ENCODE peak calls at places on chromosomes 11 and 22, in six cellular contexts. N is A549, C is HepG2, V is IMR-90, F is SK-N-SH, H is GM12878. O is an unnamed sample.

GRCh38 chr22:23012081-23012622 is 58.2 kb upstream of the GNAZ start:
- DNase-seq in N (no peak), C (no peak), V (no peak), F (no peak), H (peak; percentile 36), O (peak; percentile 46)

GRCh38 chr11:78646564-78647185 is 72.0 kb upstream of the NARS2 start:
- DNase-seq in N (peak; percentile 60), C (peak; percentile 59), V (peak; percentile 49), F (peak; percentile 54), H (no peak), O (peak; percentile 62)

GRCh38 chr11:56176318-56176717 is at the start of gene OR5J2:
- DNase-seq in N (no peak), C (no peak), V (no peak), F (no peak), H (no peak), O (no peak)

GRCh38 chr11:134607963-134608750 is 196.1 kb upstream of the B3GAT1 start:
- DNase-seq in N (no peak), C (no peak), V (no peak), F (no peak), H (no peak), O (no peak)

GRCh38 chr11:126148317-126148716 is 63.1 kb downstream of the RPUSD4 start:
- DNase-seq in N (no peak), C (no peak), V (no peak), F (no peak), H (no peak), O (no peak)

GRCh38 chr11:23932485-23932898 is 564.4 kb upstream of the LUZP2 start:
- DNase-seq in N (no peak), C (no peak), V (peak; percentile 70), F (no peak), H (no peak), O (no peak)

GRCh38 chr11:129410561-129410960 is 34.9 kb downstream of the BARX2 start:
- DNase-seq in N (no peak), C (no peak), V (no peak), F (no peak), H (no peak), O (no peak)

GRCh38 chr11:118706546-118706825 is 27.0 kb upstream of the TREH start:
- DNase-seq in N (no peak), C (no peak), V (no peak), F (no peak), H (no peak), O (no peak)

GRCh38 chr11:120280566-120281160 is 40.7 kb downstream of the POU2F3 start:
- DNase-seq in N (no peak), C (peak; percentile 51), V (no peak), F (peak; percentile 54), H (no peak), O (peak; percentile 20)

GRCh38 chr22:34334893-34335292 is 414.6 kb upstream of the LARGE1 start:
- DNase-seq in N (peak; percentile 0), C (no peak), V (no peak), F (no peak), H (no peak), O (no peak)

GRCh38 chr11:73445980-73446379 is 69.8 kb downstream of the RELT start:
- DNase-seq in N (no peak), C (no peak), V (no peak), F (no peak), H (no peak), O (no peak)

GRCh38 chr22:43891360-43892182 is at the start of gene PNPLA5:
- DNase-seq in N (no peak), C (no peak), V (peak; percentile 38), F (peak; percentile 44), H (no peak), O (no peak)

GRCh38 chr11:14443642-14444041 is 56.0 kb downstream of the COPB1 start:
- DNase-seq in N (peak; percentile 54), C (peak; percentile 46), V (peak; percentile 57), F (peak; percentile 43), H (no peak), O (no peak)

GRCh38 chr11:82996966-82997606 is 74.6 kb downstream of the RAB30 start:
- DNase-seq in N (no peak), C (no peak), V (no peak), F (no peak), H (peak; percentile 87), O (no peak)

GRCh38 chr11:102727890-102728289 is 3.1 kb upstream of the MMP8 start:
- DNase-seq in N (no peak), C (no peak), V (peak; percentile 96), F (no peak), H (no peak), O (no peak)

GRCh38 chr11:81907996-81908395 is 825.7 kb downstream of the FAM181B start:
- DNase-seq in N (no peak), C (no peak), V (no peak), F (no peak), H (no peak), O (no peak)

GRCh38 chr11:9606799-9607510 is 33.5 kb downstream of the WEE1 start:
- DNase-seq in N (peak; percentile 70), C (peak; percentile 69), V (no peak), F (no peak), H (no peak), O (peak; percentile 38)

GRCh38 chr22:38718414-38718813 is 12.7 kb downstream of the GTPBP1 start:
- DNase-seq in N (peak; percentile 79), C (peak; percentile 47), V (peak; percentile 81), F (peak; percentile 45), H (no peak), O (no peak)

GRCh38 chr11:19820100-19820499 is 107.5 kb downstream of the NAV2 start:
- DNase-seq in N (no peak), C (no peak), V (peak; percentile 29), F (no peak), H (no peak), O (no peak)

DNA sequence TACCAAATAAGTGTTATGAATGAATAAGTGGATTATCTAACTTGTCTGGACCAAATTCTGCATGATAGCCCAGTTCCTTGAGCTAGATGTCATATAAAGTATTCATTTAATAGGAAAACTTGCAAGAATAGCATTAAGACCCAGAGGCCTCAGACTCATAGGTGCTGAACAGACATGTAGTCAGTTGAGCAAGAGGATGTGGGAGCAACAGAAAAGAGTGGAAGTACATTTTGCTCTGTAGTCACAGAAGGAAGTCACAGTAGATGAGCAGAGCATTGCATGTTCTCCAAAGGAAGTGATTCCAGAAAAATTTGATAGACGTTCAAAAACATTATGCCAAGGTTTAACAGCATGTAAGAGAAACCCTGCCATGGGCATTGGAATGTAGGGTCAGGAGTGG is 9.5 kb downstream of the HOATZ start:
- DNase-seq in N (no peak), C (no peak), V (peak; percentile 8), F (no peak), H (no peak), O (no peak)
- TF ChIP-seq SMC3 in N (no peak), C (no peak), V (no peak), F (no peak), H (no peak), O (no peak)

GRCh38 chr22:17920145-17920605 is 104.2 kb downstream of the MICAL3 start:
- DNase-seq in N (no peak), C (peak; percentile 70), V (peak; percentile 62), F (peak; percentile 79), H (no peak), O (peak; percentile 71)
- TF ChIP-seq CTCF in N (no peak), C (peak; percentile 66), V (peak; percentile 2), F (no peak), H (peak; percentile 20), O (no peak)

DNA sequence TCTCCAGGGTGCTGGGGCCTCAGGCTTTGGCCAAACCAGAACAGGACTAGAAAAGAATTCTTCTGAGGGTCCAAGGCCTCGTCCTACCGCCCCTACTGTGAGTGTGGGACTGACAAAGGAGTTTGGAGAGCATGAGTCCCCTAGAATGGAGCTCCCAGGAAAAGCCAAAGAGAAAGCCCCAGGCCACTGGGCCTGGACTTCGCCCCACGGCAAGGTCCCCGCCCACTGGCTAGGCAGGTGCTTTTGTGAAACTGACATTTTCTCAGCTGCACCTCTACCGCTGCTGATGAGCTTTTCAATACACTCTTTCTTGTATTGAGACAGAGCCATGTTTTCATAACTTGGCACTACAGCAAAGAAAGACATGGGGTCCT is 9.7 kb upstream of the FGF3 start:
- DNase-seq in N (no peak), C (no peak), V (no peak), F (no peak), H (no peak), O (no peak)
- TF ChIP-seq SMC3 in N (no peak), C (no peak), V (no peak), F (no peak), H (no peak), O (no peak)

GRCh38 chr22:40856513-40857308 is at the start of the genes ST13 and XPNPEP3:
- DNase-seq in N (peak; percentile 95), C (peak; percentile 92), V (peak; percentile 95), F (peak; percentile 87), H (peak; percentile 82), O (peak; percentile 89)
- TF ChIP-seq CTCF in N (peak; percentile 12), C (peak; percentile 50), V (peak; percentile 29), F (peak; percentile 37), H (peak; percentile 33), O (peak; percentile 13)

GRCh38 chr11:85951428-85952107 is 96.4 kb downstream of the CCDC83 start:
- DNase-seq in N (no peak), C (no peak), V (no peak), F (no peak), H (no peak), O (no peak)
- TF ChIP-seq SMC3 in N (no peak), C (no peak), V (no peak), F (no peak), H (no peak), O (no peak)

DNA sequence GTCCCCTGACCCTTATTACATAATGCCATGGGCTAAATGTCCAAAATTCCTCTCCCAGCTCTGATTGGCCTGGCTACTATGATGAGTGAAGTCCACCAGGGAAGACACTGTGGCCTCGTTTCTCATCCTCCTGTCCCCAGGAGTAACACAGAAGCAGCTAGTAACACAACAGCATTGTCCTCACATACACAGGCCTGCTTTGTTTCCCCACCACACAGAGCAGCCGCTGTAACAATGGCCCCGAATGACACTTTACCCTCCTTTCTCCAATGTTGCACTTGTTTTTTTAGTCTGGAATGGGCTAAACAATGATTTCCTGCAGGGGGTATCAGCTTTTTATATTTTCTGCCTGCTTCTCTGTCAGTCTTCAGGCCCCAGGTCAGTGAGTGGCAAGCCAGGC is at the start of gene PRR5L:
- DNase-seq in N (no peak), C (no peak), V (no peak), F (no peak), H (no peak), O (no peak)
- TF ChIP-seq CTCF in N (no peak), C (no peak), V (no peak), F (no peak), H (no peak), O (no peak)

GRCh38 chr11:65857500-65858353 is at the start of gene CFL1:
- DNase-seq in N (peak; percentile 99), C (peak; percentile 91), V (peak; percentile 97), F (peak; percentile 89), H (peak; percentile 87), O (peak; percentile 88)
- TF ChIP-seq SMC3 in N (peak; percentile 11), C (no peak), V (no peak), F (no peak), H (no peak), O (no peak)

O was measured in K562.